ENCODE peak calls at places on chromosomes 7 and 10, in four cellular contexts. X is HL-60, Q is heart left ventricle, B is pancreas. T is an unnamed sample.

GRCh38 chr10:119233821-119234220 is 26.4 kb downstream of the GRK5 start:
- DNase-seq in Q (no peak), X (no peak), B (no peak), T (no peak)

GRCh38 chr7:128404826-128405344 is 4.9 kb downstream of the IMPDH1 start:
- DNase-seq in X (no peak), B (no peak), Q (no peak), T (no peak)

GRCh38 chr7:36683111-36683510 is 41.2 kb downstream of the AOAH start:
- DNase-seq in Q (no peak), X (no peak), B (no peak), T (no peak)

GRCh38 chr10:23702977-23703414 is 264.1 kb downstream of the OTUD1 start:
- DNase-seq in B (peak), X (peak), Q (peak), T (peak)

GRCh38 chr7:39589323-39590111 is 23.3 kb downstream of the YAE1 start:
- DNase-seq in X (peak), B (no peak), Q (peak), T (no peak)

GRCh38 chr7:151607464-151607867 is 87.8 kb upstream of the RHEB start:
- DNase-seq in B (no peak), X (no peak), Q (no peak), T (no peak)

GRCh38 chr7:46747222-46747621 is 826.1 kb upstream of the IGFBP3 start:
- DNase-seq in Q (no peak), X (no peak), B (no peak), T (peak)

GRCh38 chr10:129968020-129968861 is 4.2 kb upstream of the EBF3 start:
- DNase-seq in Q (no peak), B (peak), X (no peak), T (no peak)

GRCh38 chr7:70092314-70093303 is 494.3 kb downstream of the AUTS2 start:
- DNase-seq in X (no peak), B (no peak), Q (no peak), T (peak)

GRCh38 chr10:9254353-9254752 is 1199.9 kb downstream of the GATA3 start:
- DNase-seq in Q (no peak), X (no peak), B (no peak), T (no peak)

GRCh38 chr7:75054744-75055527 is 18.7 kb downstream of the RCC1L start:
- DNase-seq in X (no peak), B (no peak), Q (peak), T (no peak)

GRCh38 chr7:116224492-116225098 is 14.3 kb downstream of the TES start:
- DNase-seq in X (no peak), Q (no peak), B (no peak), T (no peak)

GRCh38 chr7:157658851-157659412 is 322.1 kb downstream of the DNAJB6 start:
- DNase-seq in X (no peak), Q (no peak), B (no peak), T (no peak)

GRCh38 chr10:117662790-117663540 is 120.4 kb downstream of the EMX2 start:
- DNase-seq in Q (no peak), B (no peak), X (no peak), T (no peak)

GRCh38 chr10:14757394-14757793 is 17.3 kb downstream of the FAM107B start:
- DNase-seq in B (no peak), X (peak), Q (no peak), T (no peak)

GRCh38 chr7:72751978-72752377 is 76.0 kb downstream of the TYW1B start:
- DNase-seq in Q (no peak), X (no peak), B (no peak), T (no peak)

GRCh38 chr10:119516381-119517234 is 25.9 kb downstream of the RGS10 start:
- DNase-seq in X (peak), Q (no peak), B (no peak), T (no peak)

GRCh38 chr10:11625019-11625735 is 13.7 kb upstream of the USP6NL start:
- DNase-seq in Q (no peak), B (no peak), X (no peak), T (no peak)

GRCh38 chr10:1199897-1200721 is 143.9 kb downstream of the WDR37 start:
- DNase-seq in B (no peak), X (no peak), Q (no peak), T (no peak)

GRCh38 chr10:86684305-86684704 is 16.0 kb downstream of the LDB3 start:
- DNase-seq in X (no peak), B (no peak), Q (peak), T (peak)

GRCh38 chr10:23096814-23097549 is 1.6 kb downstream of the MSRB2 start:
- DNase-seq in Q (peak), X (no peak), B (no peak), T (no peak)

GRCh38 chr7:76294344-76295024 is 8.0 kb upstream of the HSPB1 start:
- DNase-seq in B (peak), X (peak), Q (peak), T (peak)

GRCh38 chr7:154437238-154437637 is 385.0 kb downstream of the DPP6 start:
- DNase-seq in X (no peak), Q (no peak), B (no peak), T (no peak)

GRCh38 chr7:78226059-78226658 is 427.6 kb downstream of the PHTF2 start:
- DNase-seq in X (peak), B (no peak), Q (peak), T (no peak)

GRCh38 chr7:143407296-143408246 is 1.1 kb downstream of the EPHA1 start:
- DNase-seq in X (peak), Q (no peak), B (peak), T (no peak)

GRCh38 chr10:70763567-70763966 is 21.6 kb downstream of the TBATA start:
- DNase-seq in B (peak), X (no peak), Q (no peak), T (no peak)

GRCh38 chr7:33237034-33237433 is 107.7 kb downstream of the BBS9 start:
- DNase-seq in B (no peak), Q (no peak), X (no peak), T (no peak)

GRCh38 chr10:30804478-30805055 is 175.0 kb upstream of the LYZL2 start:
- DNase-seq in Q (peak), X (no peak), B (no peak), T (no peak)

GRCh38 chr7:88927-89921 is 103.1 kb upstream of the FAM20C start:
- DNase-seq in Q (peak), B (peak), X (peak), T (peak)

DNA sequence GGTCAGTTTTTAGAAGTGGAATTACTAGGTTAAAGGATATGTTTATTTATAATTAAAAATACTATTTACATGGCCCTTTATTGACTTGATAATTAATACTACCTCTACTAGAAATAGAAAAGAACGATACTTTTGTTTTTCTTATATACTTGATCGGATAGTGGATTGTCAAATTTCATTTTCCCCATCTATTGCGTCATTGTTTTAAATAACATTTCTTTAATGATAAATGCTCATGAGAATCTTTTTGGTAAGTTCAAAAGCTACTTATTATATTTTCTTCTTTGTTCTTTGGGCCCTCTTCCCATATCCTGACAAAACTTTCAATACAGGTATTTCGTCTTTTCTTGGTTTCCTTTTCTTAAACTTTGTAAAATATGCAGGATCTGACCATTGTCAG is 392.4 kb downstream of the PHF14 start:
- DNase-seq in B (no peak), Q (no peak), X (no peak), T (no peak)
- H3K27ac ChIP-seq in B (no peak), Q (no peak), X (no peak), T (no peak)

DNA sequence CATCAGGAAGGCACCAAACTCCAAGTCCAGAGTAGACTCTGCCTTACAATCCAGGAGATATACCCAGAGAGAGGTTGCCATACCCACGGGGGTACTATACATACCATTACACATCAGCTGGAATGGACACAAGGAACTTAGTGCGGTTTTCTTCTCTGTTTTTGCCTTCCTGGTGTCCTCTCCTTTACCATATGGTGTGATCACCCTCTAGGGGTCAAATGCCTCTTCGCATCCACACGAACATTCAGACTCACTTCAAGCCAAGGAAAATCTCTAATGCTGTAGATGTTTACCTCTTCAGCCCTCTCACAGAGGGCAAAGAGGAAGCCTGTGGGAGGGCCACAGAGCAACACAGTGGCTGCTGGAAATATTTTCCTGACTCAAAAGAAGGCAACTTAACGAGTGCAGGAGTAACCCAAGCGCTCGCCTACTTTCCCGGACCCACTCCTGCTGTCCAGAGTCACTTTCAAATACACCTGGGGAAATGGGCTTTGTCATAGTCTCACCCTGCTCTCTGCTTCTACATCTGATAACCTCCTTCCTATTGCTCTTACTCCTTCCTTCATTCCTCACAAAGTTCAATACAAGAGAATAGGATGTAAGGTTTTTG is 220.7 kb downstream of the C7orf25 start:
- DNase-seq in Q (no peak), X (peak), B (no peak), T (no peak)
- TF ChIP-seq CTCF in Q (peak), X (peak), B (no peak), T (no peak)

DNA sequence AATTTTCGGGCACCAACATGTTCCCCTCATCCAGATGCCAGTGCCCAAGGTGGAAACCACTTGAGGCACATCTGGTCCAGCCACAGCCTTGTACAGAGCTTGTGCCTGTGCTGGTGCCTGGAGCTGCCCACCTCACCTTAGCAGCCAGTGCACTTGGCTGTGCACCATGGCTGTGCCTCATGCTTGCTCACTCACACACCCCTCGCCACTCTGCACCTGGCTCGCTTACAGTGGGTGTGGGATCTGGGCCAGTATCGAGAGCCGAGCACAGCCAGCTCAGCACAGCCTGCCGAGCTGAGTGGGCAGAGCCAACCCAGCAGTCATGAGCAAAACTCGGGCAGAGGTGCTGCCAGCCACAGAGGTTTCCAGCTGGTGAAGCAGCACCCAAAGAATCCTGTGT is 139.9 kb upstream of the NUPR2 start:
- DNase-seq in X (no peak), Q (no peak), B (no peak), T (no peak)
- H3K4me3 ChIP-seq in X (no peak), Q (no peak), B (no peak), T (no peak)

GRCh38 chr10:132479024-132479602 is 58.5 kb upstream of the INPP5A start:
- DNase-seq in B (no peak), Q (peak), X (no peak), T (peak)

GRCh38 chr10:132477066-132477397 is 60.6 kb upstream of the INPP5A start:
- DNase-seq in B (peak), X (no peak), Q (no peak), T (peak)

GRCh38 chr10:132479603-132480221 is 57.9 kb upstream of the INPP5A start:
- DNase-seq in Q (no peak), B (no peak), X (no peak), T (peak)

GRCh38 chr10:132477398-132478340 is 59.9 kb upstream of the INPP5A start:
- DNase-seq in Q (no peak), B (no peak), X (no peak), T (peak)

DNA sequence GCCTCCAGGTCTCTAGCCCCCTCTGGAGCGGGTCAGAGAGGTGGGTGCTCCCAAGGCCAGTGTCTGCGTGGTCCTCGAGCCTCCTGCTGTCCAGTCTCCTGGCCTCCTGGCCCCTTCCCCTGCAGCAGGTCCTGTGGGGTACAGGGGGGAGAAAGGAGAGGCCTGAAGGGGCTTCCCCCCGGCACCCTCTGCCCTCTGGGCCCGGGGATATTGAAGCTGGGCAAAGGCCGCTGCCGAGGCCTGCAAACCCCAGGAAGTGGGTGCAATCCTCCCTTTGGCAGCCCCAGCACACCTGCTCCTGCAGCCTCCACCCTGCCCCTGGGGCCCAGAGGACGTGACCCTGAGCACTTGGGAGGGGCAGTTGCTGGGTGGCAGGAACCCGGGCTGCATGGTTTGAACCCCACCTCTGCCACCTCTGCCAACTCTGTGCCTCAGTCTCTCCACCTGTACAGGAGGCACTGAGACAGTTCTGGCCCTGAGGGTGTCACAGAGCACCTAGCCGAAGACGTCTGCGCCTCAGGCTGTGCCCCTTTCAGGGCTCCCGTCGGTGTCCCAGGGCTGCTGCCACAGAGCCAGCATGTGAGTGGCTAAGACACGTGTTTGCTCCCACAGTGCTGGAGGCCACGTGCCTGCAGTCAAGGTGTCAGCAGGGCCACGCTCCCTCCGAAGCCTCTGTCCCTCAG is 59.1 kb upstream of the INPP5A start:
- DNase-seq in X (no peak), B (no peak), Q (no peak), T (peak)
- H3K27ac ChIP-seq in X (no peak), B (no peak), Q (no peak), T (no peak)

DNA sequence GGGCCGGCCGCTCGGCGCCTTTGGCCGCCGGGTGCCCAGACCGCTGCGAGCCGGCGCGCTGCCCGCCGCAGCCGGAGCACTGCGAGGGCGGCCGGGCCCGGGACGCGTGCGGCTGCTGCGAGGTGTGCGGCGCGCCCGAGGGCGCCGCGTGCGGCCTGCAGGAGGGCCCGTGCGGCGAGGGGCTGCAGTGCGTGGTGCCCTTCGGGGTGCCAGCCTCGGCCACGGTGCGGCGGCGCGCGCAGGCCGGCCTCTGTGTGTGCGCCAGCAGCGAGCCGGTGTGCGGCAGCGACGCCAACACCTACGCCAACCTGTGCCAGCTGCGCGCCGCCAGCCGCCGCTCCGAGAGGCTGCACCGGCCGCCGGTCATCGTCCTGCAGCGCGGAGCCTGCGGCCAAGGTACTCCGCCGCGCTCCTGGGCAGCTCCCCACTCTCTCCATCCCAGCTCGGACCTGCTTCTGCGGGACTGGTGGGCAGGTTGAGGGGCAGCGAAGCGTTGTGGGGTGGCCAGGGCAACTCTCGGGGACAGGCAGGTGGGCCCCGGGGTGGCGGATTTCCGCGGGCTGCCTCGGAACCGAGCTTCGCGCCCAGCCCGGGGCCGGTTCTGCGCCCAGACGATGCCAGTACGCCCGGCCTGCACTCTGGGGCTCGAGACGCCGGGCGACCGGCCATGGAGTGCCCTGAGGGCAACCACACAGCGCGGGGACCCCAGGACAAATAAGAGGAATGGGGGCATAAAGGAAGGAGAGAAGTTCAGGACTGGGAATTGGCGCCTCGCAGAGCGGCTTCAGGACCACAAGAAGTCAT is 578 bp downstream of the HTRA1 start:
- DNase-seq in B (peak), X (no peak), Q (peak), T (no peak)
- TF ChIP-seq CTCF in B (no peak), X (no peak), Q (no peak), T (no peak)

GRCh38 chr10:7788640-7789335 is 811 bp downstream of the ATP5F1C start:
- DNase-seq in B (no peak), X (no peak), Q (no peak), T (no peak)

GRCh38 chr10:7792541-7792940 is 4.6 kb downstream of the ATP5F1C start:
- DNase-seq in B (no peak), X (no peak), Q (no peak), T (no peak)

GRCh38 chr10:7787150-7787856 is 490 bp downstream of the KIN start:
- DNase-seq in Q (no peak), X (peak), B (no peak), T (no peak)

GRCh38 chr10:7787857-7788639 is at the start of the genes ATP5F1C and KIN:
- DNase-seq in X (peak), Q (peak), B (peak), T (peak)

GRCh38 chr10:7789390-7789789 is 1.4 kb downstream of the ATP5F1C start:
- DNase-seq in X (no peak), Q (peak), B (no peak), T (no peak)
- H3K4me3 ChIP-seq in X (peak), Q (peak), B (peak), T (peak)

GRCh38 chr10:4246881-4247358 is 461.9 kb upstream of the KLF6 start:
- DNase-seq in B (no peak), X (no peak), Q (no peak), T (no peak)
- H3K27ac ChIP-seq in B (no peak), X (no peak), Q (peak), T (no peak)

DNA sequence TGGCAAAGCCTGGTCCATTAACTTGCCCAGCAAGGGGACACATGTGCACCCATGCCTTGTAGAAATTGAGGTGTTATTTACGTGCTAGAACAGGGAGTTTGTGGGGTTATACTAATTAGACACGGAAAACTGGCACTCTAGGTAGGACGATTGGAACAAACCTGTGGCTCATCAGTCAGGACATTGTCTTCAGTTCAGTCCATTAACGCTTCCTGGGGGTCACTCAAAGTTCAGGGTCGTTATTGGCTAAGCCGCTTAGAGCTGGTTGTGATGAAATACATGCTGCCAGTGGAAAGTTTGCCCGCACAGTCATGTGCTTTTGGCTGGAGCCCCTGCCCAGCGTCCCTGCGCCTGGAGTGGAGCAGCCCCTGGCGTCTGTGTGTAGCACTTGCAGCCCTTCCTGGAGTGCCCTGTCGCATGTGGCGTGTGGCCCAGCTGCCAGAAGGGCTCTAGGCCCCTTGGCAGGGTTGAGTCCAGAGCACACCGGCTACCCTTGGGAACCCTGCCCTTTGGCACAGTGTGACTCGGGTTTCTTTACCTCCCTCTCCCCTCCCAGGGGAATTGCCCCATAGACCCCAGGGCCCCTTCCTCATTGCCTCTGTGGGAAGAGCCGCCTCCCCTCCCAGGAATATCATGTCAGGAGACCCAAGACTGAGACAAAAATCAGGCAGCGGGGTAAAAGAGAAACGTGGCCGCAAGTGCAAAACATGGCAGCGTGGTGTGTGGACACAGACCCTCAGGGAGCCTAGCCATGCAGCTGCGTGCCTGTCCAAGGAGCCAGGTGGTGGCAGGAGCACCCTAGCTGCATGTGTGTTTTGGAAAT is 9.8 kb downstream of the ZNF775 start:
- DNase-seq in B (peak), Q (peak), X (peak), T (peak)
- TF ChIP-seq CTCF in B (peak), Q (peak), X (peak), T (peak)

DNA sequence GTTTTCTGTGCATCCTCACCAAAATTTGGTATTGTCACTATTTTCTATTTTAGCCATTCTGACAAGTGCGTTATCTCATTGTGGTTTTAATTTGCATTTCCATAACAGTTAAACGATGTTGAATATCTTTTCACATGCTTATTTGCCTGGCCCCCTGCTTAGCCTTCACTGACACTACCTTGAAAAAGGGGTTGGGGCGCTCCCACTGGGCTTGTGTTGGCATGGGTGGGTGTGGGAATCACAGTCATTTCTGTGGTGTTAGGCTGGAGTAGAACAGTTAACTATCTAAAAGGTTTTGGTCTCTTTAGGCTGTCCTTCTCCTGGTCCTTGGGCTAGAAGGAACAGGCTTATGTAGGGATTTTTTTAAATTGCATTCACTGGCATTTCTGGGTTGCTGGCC is 72.2 kb upstream of the TMEM140 start:
- DNase-seq in B (no peak), X (no peak), Q (no peak), T (no peak)
- H3K4me3 ChIP-seq in B (no peak), X (no peak), Q (no peak), T (no peak)

GRCh38 chr7:16187131-16187530 is 234.2 kb downstream of the CRPPA start:
- DNase-seq in X (no peak), B (no peak), Q (no peak), T (no peak)
- H3K27ac ChIP-seq in X (no peak), B (no peak), Q (no peak), T (no peak)